ENCODE peak calls at places on chromosomes 13 and 19, in five cellular contexts. U is A549, D is K562, H is GM12878, V is HepG2. T is an unnamed sample.

GRCh38 chr19:15464394-15465385 is at the start of gene RASAL3:
- DNase-seq in U (no peak), D (no peak), H (peak), V (no peak), T (no peak)

GRCh38 chr13:49869514-49869913 is 66.6 kb downstream of the SPRYD7 start:
- DNase-seq in U (no peak), D (peak), H (no peak), V (peak), T (peak)

GRCh38 chr19:39397360-39398296 is 6.5 kb downstream of the MED29 start:
- DNase-seq in U (peak), D (peak), H (no peak), V (peak), T (peak)

GRCh38 chr19:6273701-6274601 is 5.8 kb downstream of the MLLT1 start:
- DNase-seq in U (no peak), D (peak), H (no peak), V (peak), T (peak)

GRCh38 chr19:42420055-42420544 is 7.1 kb downstream of the LIPE start:
- DNase-seq in U (peak), D (peak), H (no peak), V (peak), T (peak)

GRCh38 chr19:1730157-1730556 is 23.1 kb upstream of the ONECUT3 start:
- DNase-seq in U (no peak), D (no peak), H (no peak), V (no peak), T (no peak)

GRCh38 chr19:49004133-49004532 is 10.4 kb downstream of the RUVBL2 start:
- DNase-seq in U (no peak), D (no peak), H (no peak), V (no peak), T (no peak)

GRCh38 chr13:76663941-76664340 is 222.3 kb downstream of the KCTD12 start:
- DNase-seq in U (no peak), D (no peak), H (no peak), V (no peak), T (no peak)

GRCh38 chr13:21541271-21541670 is 62.7 kb downstream of the MICU2 start:
- DNase-seq in U (no peak), D (no peak), H (no peak), V (peak), T (no peak)

GRCh38 chr13:21343659-21344058 is 115.4 kb downstream of the ZDHHC20 start:
- DNase-seq in U (no peak), D (no peak), H (no peak), V (no peak), T (no peak)

GRCh38 chr13:87536899-87537298 is 134.3 kb upstream of the SLITRK5 start:
- DNase-seq in U (no peak), D (no peak), H (no peak), V (no peak), T (no peak)

GRCh38 chr19:50565984-50566903 is 2.0 kb downstream of the LRRC4B start:
- DNase-seq in U (no peak), D (no peak), H (no peak), V (no peak), T (no peak)

GRCh38 chr19:1942078-1942933 is 1.3 kb downstream of the CSNK1G2 start:
- DNase-seq in U (peak), D (no peak), H (peak), V (peak), T (peak)

GRCh38 chr13:107834268-107834667 is 381.1 kb downstream of the LIG4 start:
- DNase-seq in U (no peak), D (no peak), H (no peak), V (no peak), T (no peak)

GRCh38 chr19:44718441-44719261 is 19.7 kb downstream of the CEACAM16 start:
- DNase-seq in U (peak), D (no peak), H (no peak), V (peak), T (no peak)

GRCh38 chr19:14023404-14024235 is 4.3 kb upstream of the RLN3 start:
- DNase-seq in U (peak), D (peak), H (no peak), V (peak), T (peak)
- TF ChIP-seq MAX in U (no peak), D (no peak), H (no peak), V (no peak), T (no peak)

DNA sequence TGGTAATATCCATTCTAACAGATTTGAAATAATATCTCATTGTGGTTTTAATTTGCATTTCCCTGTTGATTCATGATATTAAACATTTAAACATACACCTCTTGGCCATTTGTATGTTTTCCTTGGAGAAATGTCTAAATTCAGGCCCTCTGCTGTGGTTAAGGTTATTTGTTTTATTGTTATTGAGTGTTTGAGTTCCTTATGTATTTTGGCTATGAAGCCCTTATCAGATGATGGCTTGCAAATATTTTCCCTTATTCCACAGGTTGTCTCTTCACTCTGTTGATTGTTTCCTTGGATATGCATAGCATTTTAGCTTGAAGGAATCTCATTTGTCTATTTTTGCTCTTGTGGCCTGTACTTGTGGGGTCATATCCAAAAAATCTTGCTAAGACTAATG is 303.6 kb downstream of the GPC5 start:
- DNase-seq in U (no peak), D (no peak), H (no peak), V (no peak), T (no peak)
- TF ChIP-seq SMC3 in U (no peak), D (no peak), H (no peak), V (no peak), T (no peak)

DNA sequence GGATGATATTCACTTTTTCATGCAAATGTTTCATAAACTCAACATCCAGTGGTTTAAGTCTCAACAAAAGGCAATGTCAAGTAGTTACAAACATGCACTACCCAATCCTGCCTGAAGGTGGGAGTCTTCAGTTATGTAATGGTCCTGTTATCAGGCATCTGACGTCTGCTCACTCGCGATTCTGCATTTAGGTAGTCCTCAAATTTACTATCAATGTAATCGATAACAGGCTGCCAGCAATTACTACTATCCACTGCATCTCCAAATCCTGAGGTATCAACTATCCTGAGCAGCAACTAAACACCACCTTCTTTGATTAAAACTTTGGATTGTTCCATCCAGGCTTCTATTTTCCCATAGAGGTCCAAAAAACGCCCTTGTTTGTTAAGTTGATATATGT is 51.2 kb downstream of the NLRP12 start:
- DNase-seq in U (peak), D (peak), H (no peak), V (peak), T (peak)
- TF ChIP-seq MAX in U (no peak), D (no peak), H (no peak), V (no peak), T (no peak)

GRCh38 chr19:19055701-19056100 is 8.1 kb upstream of the SLC25A42 start:
- DNase-seq in U (no peak), D (no peak), H (no peak), V (no peak), T (no peak)

GRCh38 chr19:19054939-19055440 is 8.8 kb upstream of the SLC25A42 start:
- DNase-seq in U (no peak), D (no peak), H (no peak), V (no peak), T (no peak)

GRCh38 chr19:19054315-19054938 is 9.4 kb upstream of the SLC25A42 start:
- DNase-seq in U (no peak), D (no peak), H (no peak), V (no peak), T (no peak)

GRCh38 chr19:19051478-19052213 is 12.1 kb upstream of the SLC25A42 start:
- DNase-seq in U (no peak), D (no peak), H (no peak), V (no peak), T (no peak)

DNA sequence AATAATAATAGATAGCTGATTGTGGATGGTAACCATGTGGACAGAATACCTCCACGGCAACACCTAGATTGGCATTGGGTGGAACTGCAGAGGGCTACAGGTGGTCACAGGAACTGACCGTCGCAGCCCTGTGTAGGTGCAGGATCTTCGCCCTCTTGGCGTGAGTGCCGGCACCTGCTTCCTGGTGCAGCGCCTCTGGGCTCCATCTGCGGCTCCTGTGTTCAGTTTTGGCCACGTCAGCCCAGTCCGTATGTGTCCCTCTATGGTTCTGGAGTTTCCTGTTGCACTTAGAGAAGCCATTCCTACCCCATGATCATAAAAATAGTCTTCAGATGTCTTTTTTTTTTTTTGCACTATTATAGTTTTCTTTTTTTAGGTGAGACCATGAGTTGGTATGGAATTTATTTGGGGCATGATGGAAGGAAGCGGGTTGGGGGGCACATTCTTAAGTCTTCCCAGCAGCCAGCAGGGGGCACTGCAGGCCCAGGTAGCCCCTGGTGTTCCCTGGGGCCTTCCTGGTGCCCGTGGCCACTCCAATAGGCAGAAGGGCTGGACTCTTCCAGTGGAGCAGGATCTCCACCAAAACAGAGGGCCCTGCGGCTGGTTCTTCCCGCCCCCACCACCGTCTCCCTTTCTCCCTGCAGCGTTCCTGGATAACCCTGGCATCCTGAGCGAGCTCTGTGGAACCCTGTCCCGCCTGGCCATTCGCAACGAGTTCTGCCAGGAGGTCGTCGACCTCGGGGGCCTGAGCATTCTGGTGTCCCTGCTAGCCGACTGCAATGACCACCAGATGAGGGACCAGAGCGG is 10.1 kb upstream of the SLC25A42 start:
- DNase-seq in U (peak), D (peak), H (no peak), V (peak), T (peak)
- TF ChIP-seq SMC3 in U (no peak), D (peak), H (peak), V (peak), T (peak)

GRCh38 chr13:59641261-59641660 is 522.5 kb downstream of the DIAPH3 start:
- DNase-seq in U (no peak), D (no peak), H (no peak), V (no peak), T (no peak)
- TF ChIP-seq MAX in U (no peak), D (no peak), H (no peak), V (no peak), T (no peak)

GRCh38 chr19:41355035-41355434 is 1.3 kb upstream of the TGFB1 start:
- DNase-seq in U (no peak), D (no peak), H (no peak), V (no peak), T (no peak)

GRCh38 chr19:41352609-41353465 is 885 bp downstream of the TGFB1 start:
- DNase-seq in U (peak), D (peak), H (no peak), V (peak), T (peak)

GRCh38 chr19:41352279-41352608 is 1.5 kb downstream of the TGFB1 start:
- DNase-seq in U (no peak), D (no peak), H (no peak), V (no peak), T (no peak)

GRCh38 chr19:41354343-41354974 is 737 bp upstream of the TGFB1 start:
- DNase-seq in U (no peak), D (no peak), H (no peak), V (no peak), T (no peak)

DNA sequence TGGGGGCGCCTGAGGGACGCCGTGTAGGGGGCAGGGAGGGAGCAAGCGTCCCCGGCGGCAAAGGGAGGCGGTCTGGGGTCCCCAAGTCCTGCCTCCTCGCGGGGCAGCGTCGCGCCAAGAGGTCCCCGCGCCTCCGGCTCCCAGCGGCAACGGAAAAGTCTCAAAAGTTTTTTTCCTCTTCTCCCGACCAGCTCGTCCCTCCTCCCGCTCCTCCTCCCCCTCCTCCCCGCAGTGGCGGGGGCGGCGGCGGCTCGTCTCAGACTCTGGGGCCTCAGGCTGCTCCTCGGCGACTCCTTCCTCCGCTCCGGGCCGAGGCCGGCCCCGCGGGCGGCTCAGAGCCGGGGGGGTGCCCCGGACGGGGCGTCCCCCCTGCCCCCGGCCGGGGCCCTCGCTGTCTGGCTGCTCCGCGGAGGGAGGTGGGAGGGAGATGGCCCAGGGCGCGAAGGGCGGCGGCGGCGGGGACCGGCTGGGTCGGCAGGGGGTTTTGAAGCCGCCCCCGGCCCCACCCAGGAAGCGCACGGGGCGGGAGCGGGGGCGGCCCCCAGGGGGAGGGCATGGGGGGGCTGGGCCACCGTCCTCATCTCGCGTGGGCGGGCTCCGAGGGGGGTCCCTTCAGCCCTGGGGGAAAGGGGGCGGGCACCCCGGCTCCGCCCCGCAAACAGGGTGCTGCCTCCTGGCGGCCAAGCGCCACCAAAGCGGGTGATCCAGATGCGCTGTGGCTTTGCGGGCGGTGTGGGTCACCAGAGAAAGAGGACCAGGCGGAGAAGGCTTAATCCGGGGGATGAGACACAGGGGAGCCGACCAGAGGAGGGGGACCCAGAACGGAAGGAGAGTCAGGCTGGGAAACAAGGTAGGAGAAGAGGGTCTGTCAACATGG is at the start of gene TGFB1:
- DNase-seq in U (peak), D (peak), H (peak), V (peak), T (peak)
- TF ChIP-seq SMC3 in U (peak), D (peak), H (peak), V (no peak), T (peak)

GRCh38 chr19:47190167-47190727 is 40.8 kb downstream of the BBC3 start:
- DNase-seq in U (peak), D (peak), H (no peak), V (peak), T (peak)
- TF ChIP-seq MAX in U (peak), D (no peak), H (no peak), V (peak), T (no peak)

DNA sequence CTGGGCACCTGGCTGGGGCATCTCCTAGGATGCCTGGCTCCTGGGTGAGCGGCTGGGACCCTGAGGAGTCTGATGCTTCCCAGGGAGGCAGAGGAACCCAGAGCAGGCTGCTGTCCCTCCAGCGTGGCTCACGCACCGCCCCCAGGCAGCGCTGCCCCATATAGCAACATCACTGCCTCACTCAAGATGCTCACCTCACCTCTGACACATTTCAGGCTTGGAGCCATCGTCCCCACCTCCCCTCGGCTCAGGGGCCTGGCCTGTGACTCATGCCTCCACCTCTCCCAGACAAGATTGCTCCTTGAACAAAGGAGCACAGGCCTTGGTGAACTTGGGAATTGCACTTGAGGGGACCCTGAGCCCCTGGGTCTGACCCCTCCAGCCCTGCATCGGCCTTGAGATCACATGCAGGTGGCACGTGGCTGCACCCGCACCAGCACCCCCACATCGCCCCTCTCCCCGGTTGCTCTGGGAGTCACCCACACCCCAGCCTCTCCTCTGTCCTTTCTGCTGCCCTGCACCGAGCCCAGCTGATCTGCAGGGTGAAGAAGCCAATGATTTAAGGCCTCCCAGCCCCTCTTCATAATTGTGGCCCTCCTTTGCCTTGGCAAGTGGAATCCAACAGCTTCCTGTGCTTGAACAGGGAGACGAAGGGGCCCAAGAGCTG is 11.2 kb downstream of the CEBPA start:
- DNase-seq in U (peak), D (no peak), H (no peak), V (no peak), T (no peak)
- TF ChIP-seq SMC3 in U (no peak), D (no peak), H (no peak), V (no peak), T (no peak)

GRCh38 chr13:32211788-32212187 is 103.4 kb downstream of the ZAR1L start:
- DNase-seq in U (no peak), D (no peak), H (no peak), V (no peak), T (no peak)
- TF ChIP-seq MAX in U (no peak), D (no peak), H (no peak), V (no peak), T (no peak)